ENCODE peak calls at places on chromosomes 2 and 18, in four cellular contexts. J, R, H and E are unnamed samples.
A peak's percentile ranks its signal among the peaks of the same experiment; 100 is the strongest.

GRCh38 chr2:221444106-221444505 is 128.0 kb downstream of the EPHA4 start:
- DNase-seq in J (peak; percentile 85), R (no peak), H (no peak), E (no peak)

GRCh38 chr2:231632559-231633142 is 40.0 kb downstream of the TEX44 start:
- DNase-seq in R (no peak), H (no peak), J (peak; percentile 96), E (no peak)

GRCh38 chr2:158179660-158180059 is 78.0 kb downstream of the UPP2 start:
- DNase-seq in J (peak; percentile 26), H (no peak), R (no peak), E (no peak)

GRCh38 chr2:21821697-21822227 is 698.0 kb downstream of the TDRD15 start:
- DNase-seq in H (no peak), J (peak; percentile 52), R (no peak), E (no peak)

GRCh38 chr2:156435725-156436476 is at the start of gene GPD2:
- DNase-seq in H (peak; percentile 57), J (peak; percentile 82), R (peak; percentile 90), E (peak; percentile 96)

GRCh38 chr18:61602836-61603235 is 269.6 kb downstream of the CDH20 start:
- DNase-seq in R (no peak), J (peak; percentile 60), H (no peak), E (peak; percentile 40)

GRCh38 chr2:219576505-219577388 is 4.6 kb downstream of the INHA start:
- DNase-seq in H (no peak), R (peak; percentile 70), J (peak; percentile 13), E (peak; percentile 77)

GRCh38 chr2:207223051-207223450 is 57.3 kb upstream of the KLF7 start:
- DNase-seq in J (peak; percentile 87), R (no peak), H (no peak), E (no peak)

GRCh38 chr2:46829240-46829970 is 86.2 kb downstream of the MCFD2 start:
- DNase-seq in R (no peak), H (no peak), J (no peak), E (no peak)

GRCh38 chr2:11750422-11750821 is 4.0 kb downstream of the LPIN1 start:
- DNase-seq in J (no peak), R (no peak), H (no peak), E (no peak)

GRCh38 chr2:54557601-54558187 is 101.6 kb downstream of the SPTBN1 start:
- DNase-seq in R (peak; percentile 64), H (no peak), J (no peak), E (peak; percentile 82)

GRCh38 chr18:58105206-58105907 is 61.3 kb downstream of the NEDD4L start:
- DNase-seq in J (peak; percentile 63), R (no peak), H (no peak), E (no peak)

GRCh38 chr18:71878226-71878625 is 665.9 kb downstream of the CBLN2 start:
- DNase-seq in R (no peak), H (no peak), J (no peak), E (no peak)

GRCh38 chr2:219175928-219176817 is 552 bp downstream of the CNPPD1 start:
- DNase-seq in R (peak; percentile 39), H (no peak), J (peak; percentile 26), E (peak; percentile 70)

GRCh38 chr2:128311755-128312341 is 6.8 kb downstream of the HS6ST1 start:
- DNase-seq in J (no peak), H (no peak), R (peak; percentile 23), E (no peak)

GRCh38 chr2:191556463-191556862 is 121.5 kb upstream of the NABP1 start:
- DNase-seq in J (no peak), R (no peak), H (no peak), E (no peak)

GRCh38 chr18:70337139-70337972 is 48.5 kb downstream of the SOCS6 start:
- DNase-seq in R (peak; percentile 69), J (peak; percentile 92), H (peak; percentile 25), E (peak; percentile 96)

GRCh38 chr2:143692162-143692561 is 562.9 kb downstream of the ARHGAP15 start:
- DNase-seq in H (no peak), J (no peak), R (no peak), E (peak; percentile 53)

GRCh38 chr2:106085441-106085911 is 108.6 kb downstream of the UXS1 start:
- DNase-seq in R (no peak), J (peak; percentile 39), H (no peak), E (peak; percentile 68)

GRCh38 chr18:967037-967576 is 62.4 kb downstream of the ADCYAP1 start:
- DNase-seq in R (no peak), J (no peak), H (no peak), E (peak; percentile 34)

GRCh38 chr2:27212626-27213471 is 781 bp upstream of the SLC5A6 start:
- DNase-seq in R (no peak), H (no peak), J (peak; percentile 76), E (no peak)

GRCh38 chr18:8779251-8779650 is 73.9 kb downstream of the MTCL1 start:
- DNase-seq in R (no peak), H (no peak), J (no peak), E (no peak)

GRCh38 chr2:24272161-24272802 is 88.1 kb downstream of the ITSN2 start:
- DNase-seq in R (no peak), J (no peak), H (no peak), E (peak; percentile 38)

GRCh38 chr18:9575558-9575957 is 38.8 kb downstream of the PPP4R1 start:
- DNase-seq in J (peak; percentile 98), R (peak; percentile 49), H (no peak), E (peak; percentile 75)

GRCh38 chr2:108594132-108594981 is 60.1 kb downstream of the LIMS1 start:
- DNase-seq in H (no peak), R (no peak), J (peak; percentile 93), E (peak; percentile 82)

GRCh38 chr2:40209728-40210127 is 242.2 kb downstream of the SLC8A1 start:
- DNase-seq in J (no peak), H (no peak), R (no peak), E (no peak)

GRCh38 chr2:19525313-19525712 is 166.9 kb upstream of the OSR1 start:
- DNase-seq in J (no peak), H (no peak), R (no peak), E (no peak)

GRCh38 chr18:45974088-45974536 is 7.0 kb upstream of the EPG5 start:
- DNase-seq in J (peak; percentile 86), H (no peak), R (peak; percentile 46), E (peak; percentile 70)

GRCh38 chr2:188292446-188293239 is 969 bp downstream of the GULP1 start:
- DNase-seq in J (peak; percentile 86), R (peak; percentile 86), H (no peak), E (peak; percentile 94)

GRCh38 chr18:79748321-79749157 is 49.2 kb upstream of the KCNG2 start:
- DNase-seq in J (no peak), H (no peak), R (no peak), E (no peak)

GRCh38 chr2:177484396-177484795 is 91.8 kb downstream of the AGPS start:
- DNase-seq in R (no peak), H (no peak), J (no peak), E (no peak)
- H3K56ac ChIP-seq in R (no peak overlapping the region), H (no peak overlapping the region), J (no peak overlapping the region), E (no peak overlapping the region)

GRCh38 chr2:98730053-98730850 is 680 bp downstream of the MGAT4A start:
- DNase-seq in R (peak; percentile 42), J (no peak), H (no peak), E (peak; percentile 18)
- H2AK5ac ChIP-seq in R (no peak overlapping the region), J (no peak overlapping the region), H (no peak overlapping the region), E (no peak overlapping the region)

GRCh38 chr18:47150824-47151366 is 595 bp upstream of the HDHD2 start:
- DNase-seq in H (no peak), R (no peak), J (no peak), E (no peak)
- H3K56ac ChIP-seq in H (peak overlapping the region; percentile 94), R (no peak overlapping the region), J (peak overlapping the region; percentile 98), E (peak overlapping the region; percentile 96)

DNA sequence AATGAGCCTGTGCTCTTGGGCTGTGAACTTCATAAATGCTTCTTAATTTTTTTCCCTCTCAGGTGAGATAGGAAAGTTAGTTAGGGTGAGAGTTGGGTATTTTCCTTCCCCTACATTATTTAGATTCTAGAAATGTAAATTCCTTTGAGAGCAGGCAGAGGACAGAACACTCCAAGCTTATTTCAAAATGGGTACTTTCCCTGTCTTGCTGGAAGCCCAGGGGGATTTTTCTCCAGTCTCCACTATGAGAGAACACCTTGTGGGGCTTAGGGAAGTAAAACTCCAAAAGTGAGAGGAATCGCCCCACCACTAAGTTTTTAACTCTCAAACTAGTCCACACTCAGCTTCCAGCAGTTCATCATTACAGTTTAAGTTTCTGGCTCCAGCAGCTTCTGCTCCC is 253.2 kb upstream of the CTAGE1 start:
- DNase-seq in H (no peak), R (no peak), J (peak; percentile 29), E (no peak)
- H2AK5ac ChIP-seq in H (no peak overlapping the region), R (no peak overlapping the region), J (no peak overlapping the region), E (no peak overlapping the region)

GRCh38 chr2:149146876-149147275 is 108.4 kb downstream of the LYPD6B start:
- DNase-seq in R (no peak), H (no peak), J (no peak), E (no peak)
- H3K56ac ChIP-seq in R (no peak overlapping the region), H (no peak overlapping the region), J (no peak overlapping the region), E (no peak overlapping the region)